ENCODE peak calls at places on chromosomes 16 and 17, in ten cellular contexts. One of them, this sample, is unnamed.

GRCh38 chr17:38456031-38456815 is 28.0 kb downstream of the ARHGAP23 start:
- DNase-seq in heart right ventricle: no peak
- DNase-seq in fibroblast of villous mesenchyme: no peak
- DNase-seq in coronary artery: no peak
- DNase-seq in neural progenitor cell: peak; percentile 31
- DNase-seq in AG09319: no peak
- DNase-seq in cardiac fibroblast: no peak
- DNase-seq in fibroblast of mammary gland: no peak
- DNase-seq in A673: no peak
- DNase-seq in endothelial cell: no peak
- DNase-seq in this sample: no peak

GRCh38 chr17:1179112-1179634 is 608 bp downstream of the ABR start:
- DNase-seq in AG09319: no peak
- DNase-seq in fibroblast of mammary gland: no peak
- DNase-seq in cardiac fibroblast: no peak
- DNase-seq in fibroblast of villous mesenchyme: no peak
- DNase-seq in neural progenitor cell: peak; percentile 44
- DNase-seq in endothelial cell: no peak
- DNase-seq in A673: no peak
- DNase-seq in heart right ventricle: no peak
- DNase-seq in coronary artery: no peak
- DNase-seq in this sample: no peak

GRCh38 chr16:88705076-88705684 is 1.0 kb downstream of the RNF166 start:
- DNase-seq in AG09319: no peak
- DNase-seq in cardiac fibroblast: peak; percentile 31
- DNase-seq in coronary artery: no peak
- DNase-seq in heart right ventricle: no peak
- DNase-seq in endothelial cell: no peak
- DNase-seq in A673: peak; percentile 41
- DNase-seq in neural progenitor cell: no peak
- DNase-seq in fibroblast of mammary gland: peak; percentile 21
- DNase-seq in fibroblast of villous mesenchyme: peak; percentile 30
- DNase-seq in this sample: no peak

GRCh38 chr16:9334091-9334490 is 242.6 kb downstream of the HAPSTR1 start:
- DNase-seq in endothelial cell: no peak
- DNase-seq in cardiac fibroblast: no peak
- DNase-seq in neural progenitor cell: no peak
- DNase-seq in AG09319: no peak
- DNase-seq in coronary artery: no peak
- DNase-seq in fibroblast of mammary gland: no peak
- DNase-seq in A673: no peak
- DNase-seq in fibroblast of villous mesenchyme: no peak
- DNase-seq in heart right ventricle: no peak
- DNase-seq in this sample: no peak

GRCh38 chr17:27502526-27503324 is 46.5 kb downstream of the KSR1 start:
- DNase-seq in A673: no peak
- DNase-seq in coronary artery: no peak
- DNase-seq in AG09319: peak; percentile 91
- DNase-seq in cardiac fibroblast: peak; percentile 87
- DNase-seq in fibroblast of villous mesenchyme: peak; percentile 91
- DNase-seq in endothelial cell: no peak
- DNase-seq in fibroblast of mammary gland: peak; percentile 33
- DNase-seq in heart right ventricle: no peak
- DNase-seq in neural progenitor cell: no peak
- DNase-seq in this sample: peak; percentile 58

GRCh38 chr17:82029391-82029790 is 2.1 kb upstream of the RAC3 start:
- DNase-seq in neural progenitor cell: no peak
- DNase-seq in cardiac fibroblast: no peak
- DNase-seq in fibroblast of mammary gland: no peak
- DNase-seq in heart right ventricle: peak; percentile 68
- DNase-seq in fibroblast of villous mesenchyme: no peak
- DNase-seq in A673: no peak
- DNase-seq in AG09319: no peak
- DNase-seq in coronary artery: no peak
- DNase-seq in endothelial cell: no peak
- DNase-seq in this sample: no peak

GRCh38 chr17:27666831-27667560 is 36.0 kb downstream of the LGALS9 start:
- DNase-seq in heart right ventricle: no peak
- DNase-seq in coronary artery: peak; percentile 47
- DNase-seq in A673: no peak
- DNase-seq in cardiac fibroblast: no peak
- DNase-seq in fibroblast of villous mesenchyme: no peak
- DNase-seq in AG09319: no peak
- DNase-seq in fibroblast of mammary gland: no peak
- DNase-seq in endothelial cell: no peak
- DNase-seq in neural progenitor cell: no peak
- DNase-seq in this sample: no peak

GRCh38 chr17:77076046-77076882 is 64.5 kb upstream of the SEC14L1 start:
- DNase-seq in A673: peak; percentile 70
- DNase-seq in cardiac fibroblast: no peak
- DNase-seq in neural progenitor cell: no peak
- DNase-seq in fibroblast of mammary gland: no peak
- DNase-seq in endothelial cell: no peak
- DNase-seq in AG09319: no peak
- DNase-seq in fibroblast of villous mesenchyme: peak; percentile 38
- DNase-seq in coronary artery: no peak
- DNase-seq in heart right ventricle: no peak
- DNase-seq in this sample: no peak

GRCh38 chr17:55601874-55602364 is 90.7 kb upstream of the SMIM36 start:
- DNase-seq in cardiac fibroblast: peak; percentile 77
- DNase-seq in heart right ventricle: no peak
- DNase-seq in coronary artery: no peak
- DNase-seq in endothelial cell: peak; percentile 33
- DNase-seq in A673: peak; percentile 68
- DNase-seq in fibroblast of villous mesenchyme: peak; percentile 66
- DNase-seq in AG09319: no peak
- DNase-seq in fibroblast of mammary gland: peak; percentile 70
- DNase-seq in neural progenitor cell: peak; percentile 81
- DNase-seq in this sample: peak; percentile 50

GRCh38 chr16:12907670-12908233 is 6.4 kb downstream of the SHISA9 start:
- DNase-seq in fibroblast of mammary gland: no peak
- DNase-seq in AG09319: no peak
- DNase-seq in cardiac fibroblast: no peak
- DNase-seq in fibroblast of villous mesenchyme: no peak
- DNase-seq in coronary artery: no peak
- DNase-seq in endothelial cell: no peak
- DNase-seq in neural progenitor cell: peak; percentile 58
- DNase-seq in heart right ventricle: no peak
- DNase-seq in A673: no peak
- DNase-seq in this sample: peak; percentile 15

GRCh38 chr16:47386201-47386718 is 74.6 kb downstream of the ITFG1 start:
- DNase-seq in cardiac fibroblast: no peak
- DNase-seq in endothelial cell: no peak
- DNase-seq in coronary artery: no peak
- DNase-seq in AG09319: no peak
- DNase-seq in fibroblast of villous mesenchyme: no peak
- DNase-seq in A673: no peak
- DNase-seq in neural progenitor cell: no peak
- DNase-seq in fibroblast of mammary gland: no peak
- DNase-seq in heart right ventricle: no peak
- DNase-seq in this sample: no peak

GRCh38 chr17:28763804-28764266 is 20.0 kb downstream of the TRAF4 start:
- DNase-seq in coronary artery: no peak
- DNase-seq in A673: peak; percentile 89
- DNase-seq in endothelial cell: peak; percentile 70
- DNase-seq in fibroblast of villous mesenchyme: peak; percentile 83
- DNase-seq in neural progenitor cell: peak; percentile 76
- DNase-seq in fibroblast of mammary gland: peak; percentile 83
- DNase-seq in AG09319: no peak
- DNase-seq in heart right ventricle: no peak
- DNase-seq in cardiac fibroblast: peak; percentile 86
- DNase-seq in this sample: peak; percentile 72

GRCh38 chr17:20184977-20185619 is 175.9 kb downstream of the SPECC1 start:
- DNase-seq in coronary artery: no peak
- DNase-seq in heart right ventricle: no peak
- DNase-seq in AG09319: no peak
- DNase-seq in neural progenitor cell: no peak
- DNase-seq in fibroblast of villous mesenchyme: no peak
- DNase-seq in cardiac fibroblast: no peak
- DNase-seq in A673: no peak
- DNase-seq in endothelial cell: no peak
- DNase-seq in fibroblast of mammary gland: no peak
- DNase-seq in this sample: no peak

GRCh38 chr17:29760771-29761682 is 138.3 kb upstream of the CORO6 start:
- DNase-seq in neural progenitor cell: peak; percentile 85
- DNase-seq in coronary artery: peak; percentile 90
- DNase-seq in A673: peak; percentile 95
- DNase-seq in AG09319: peak; percentile 67
- DNase-seq in cardiac fibroblast: peak; percentile 92
- DNase-seq in fibroblast of villous mesenchyme: peak; percentile 91
- DNase-seq in heart right ventricle: peak; percentile 94
- DNase-seq in endothelial cell: peak; percentile 89
- DNase-seq in fibroblast of mammary gland: peak; percentile 82
- DNase-seq in this sample: peak; percentile 81

GRCh38 chr17:31072186-31072585 is 22.6 kb upstream of the NF1 start:
- DNase-seq in A673: peak; percentile 73
- DNase-seq in fibroblast of villous mesenchyme: peak; percentile 68
- DNase-seq in AG09319: peak; percentile 63
- DNase-seq in cardiac fibroblast: peak; percentile 39
- DNase-seq in coronary artery: no peak
- DNase-seq in endothelial cell: no peak
- DNase-seq in fibroblast of mammary gland: peak; percentile 12
- DNase-seq in heart right ventricle: no peak
- DNase-seq in neural progenitor cell: peak; percentile 63
- DNase-seq in this sample: peak; percentile 78
- TF ChIP-seq CTCF in A673: no peak
- TF ChIP-seq CTCF in fibroblast of villous mesenchyme: no peak
- TF ChIP-seq CTCF in AG09319: no peak
- TF ChIP-seq CTCF in cardiac fibroblast: no peak
- TF ChIP-seq CTCF in coronary artery: no peak
- TF ChIP-seq CTCF in endothelial cell: no peak
- TF ChIP-seq CTCF in fibroblast of mammary gland: no peak
- TF ChIP-seq CTCF in heart right ventricle: no peak
- TF ChIP-seq CTCF in neural progenitor cell: no peak
- TF ChIP-seq CTCF in this sample: no peak

GRCh38 chr17:57945999-57946797 is 9.0 kb downstream of the CUEDC1 start:
- DNase-seq in coronary artery: no peak
- DNase-seq in endothelial cell: no peak
- DNase-seq in fibroblast of mammary gland: peak; percentile 62
- DNase-seq in A673: no peak
- DNase-seq in heart right ventricle: no peak
- DNase-seq in AG09319: no peak
- DNase-seq in fibroblast of villous mesenchyme: peak; percentile 70
- DNase-seq in neural progenitor cell: no peak
- DNase-seq in cardiac fibroblast: peak; percentile 22
- DNase-seq in this sample: peak; percentile 79
- TF ChIP-seq CTCF in coronary artery: no peak
- TF ChIP-seq CTCF in endothelial cell: no peak
- TF ChIP-seq CTCF in fibroblast of mammary gland: no peak
- TF ChIP-seq CTCF in A673: no peak
- TF ChIP-seq CTCF in heart right ventricle: no peak
- TF ChIP-seq CTCF in AG09319: no peak
- TF ChIP-seq CTCF in fibroblast of villous mesenchyme: no peak
- TF ChIP-seq CTCF in neural progenitor cell: no peak
- TF ChIP-seq CTCF in cardiac fibroblast: no peak
- TF ChIP-seq CTCF in this sample: no peak

GRCh38 chr16:14289692-14290340 is 218.7 kb downstream of the MRTFB start:
- DNase-seq in AG09319: no peak
- DNase-seq in neural progenitor cell: peak; percentile 68
- DNase-seq in heart right ventricle: no peak
- DNase-seq in coronary artery: no peak
- DNase-seq in fibroblast of mammary gland: peak; percentile 55
- DNase-seq in cardiac fibroblast: no peak
- DNase-seq in A673: peak; percentile 54
- DNase-seq in fibroblast of villous mesenchyme: peak; percentile 18
- DNase-seq in endothelial cell: no peak
- DNase-seq in this sample: no peak
- TF ChIP-seq CTCF in AG09319: peak; percentile 23
- TF ChIP-seq CTCF in neural progenitor cell: peak; percentile 69
- TF ChIP-seq CTCF in heart right ventricle: peak; percentile 14
- TF ChIP-seq CTCF in coronary artery: no peak
- TF ChIP-seq CTCF in fibroblast of mammary gland: peak; percentile 79
- TF ChIP-seq CTCF in cardiac fibroblast: peak; percentile 60
- TF ChIP-seq CTCF in A673: peak; percentile 60
- TF ChIP-seq CTCF in fibroblast of villous mesenchyme: peak; percentile 46
- TF ChIP-seq CTCF in endothelial cell: peak; percentile 66
- TF ChIP-seq CTCF in this sample: peak; percentile 77

GRCh38 chr17:60134396-60135159 is 15.2 kb upstream of the CA4 start:
- DNase-seq in coronary artery: no peak
- DNase-seq in neural progenitor cell: no peak
- DNase-seq in fibroblast of mammary gland: peak; percentile 56
- DNase-seq in A673: no peak
- DNase-seq in fibroblast of villous mesenchyme: peak; percentile 76
- DNase-seq in cardiac fibroblast: peak; percentile 61
- DNase-seq in AG09319: no peak
- DNase-seq in endothelial cell: peak; percentile 1
- DNase-seq in heart right ventricle: no peak
- DNase-seq in this sample: peak; percentile 45

GRCh38 chr17:60138769-60139437 is 10.9 kb upstream of the CA4 start:
- DNase-seq in heart right ventricle: no peak
- DNase-seq in fibroblast of mammary gland: no peak
- DNase-seq in fibroblast of villous mesenchyme: no peak
- DNase-seq in endothelial cell: no peak
- DNase-seq in coronary artery: no peak
- DNase-seq in A673: no peak
- DNase-seq in AG09319: no peak
- DNase-seq in neural progenitor cell: no peak
- DNase-seq in cardiac fibroblast: no peak
- DNase-seq in this sample: no peak

GRCh38 chr17:60137731-60138130 is 12.0 kb upstream of the CA4 start:
- DNase-seq in coronary artery: no peak
- DNase-seq in A673: no peak
- DNase-seq in endothelial cell: no peak
- DNase-seq in neural progenitor cell: no peak
- DNase-seq in fibroblast of mammary gland: no peak
- DNase-seq in AG09319: no peak
- DNase-seq in cardiac fibroblast: no peak
- DNase-seq in fibroblast of villous mesenchyme: no peak
- DNase-seq in heart right ventricle: no peak
- DNase-seq in this sample: no peak

GRCh38 chr17:60135951-60136666 is 13.7 kb upstream of the CA4 start:
- DNase-seq in heart right ventricle: no peak
- DNase-seq in AG09319: no peak
- DNase-seq in fibroblast of mammary gland: no peak
- DNase-seq in cardiac fibroblast: no peak
- DNase-seq in fibroblast of villous mesenchyme: no peak
- DNase-seq in endothelial cell: peak; percentile 1
- DNase-seq in A673: no peak
- DNase-seq in neural progenitor cell: no peak
- DNase-seq in coronary artery: no peak
- DNase-seq in this sample: no peak

DNA sequence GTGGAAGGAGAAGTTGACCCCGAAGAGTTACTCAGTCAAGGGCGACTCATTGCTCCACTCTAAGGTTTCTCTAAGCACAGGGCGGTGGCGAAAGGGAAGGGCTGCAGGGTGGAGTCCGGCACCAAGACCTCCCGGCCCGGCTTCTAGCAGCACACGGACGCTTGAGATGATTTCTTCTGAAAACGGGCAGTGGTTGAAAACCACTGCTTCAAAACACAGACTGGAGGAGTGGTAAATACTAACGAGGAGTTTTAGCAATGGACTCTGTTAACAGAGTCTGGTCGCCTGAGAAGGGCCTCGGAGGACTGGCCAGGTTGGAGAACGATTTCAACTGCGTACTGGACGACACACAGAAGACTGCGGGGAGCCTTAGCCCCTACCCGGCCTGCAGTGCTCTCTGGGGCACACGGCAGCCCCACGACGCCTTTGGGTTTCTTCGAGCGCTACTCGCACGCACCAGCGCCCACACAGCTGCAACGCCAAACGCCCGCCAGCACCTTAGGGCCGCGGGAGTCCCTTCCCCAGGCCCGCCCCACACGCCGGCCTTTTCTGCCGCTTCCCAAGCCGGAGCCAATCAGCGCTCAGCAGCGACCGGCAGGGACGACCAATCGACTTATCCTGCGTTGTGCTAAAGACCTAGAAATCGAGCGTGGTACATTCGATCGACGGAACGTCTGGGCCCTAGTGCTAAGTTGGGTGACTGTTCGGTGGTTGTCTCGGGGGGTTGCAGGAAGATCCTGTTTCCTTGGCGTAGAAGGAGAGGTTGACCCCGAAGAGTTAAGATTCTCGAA is 14.4 kb upstream of the CA4 start:
- DNase-seq in A673: peak; percentile 93
- DNase-seq in heart right ventricle: peak; percentile 88
- DNase-seq in AG09319: peak; percentile 57
- DNase-seq in fibroblast of mammary gland: peak; percentile 88
- DNase-seq in coronary artery: peak; percentile 91
- DNase-seq in neural progenitor cell: peak; percentile 95
- DNase-seq in cardiac fibroblast: peak; percentile 91
- DNase-seq in fibroblast of villous mesenchyme: peak; percentile 93
- DNase-seq in endothelial cell: peak; percentile 72
- DNase-seq in this sample: peak; percentile 87
- TF ChIP-seq CTCF in A673: no peak
- TF ChIP-seq CTCF in heart right ventricle: no peak
- TF ChIP-seq CTCF in AG09319: no peak
- TF ChIP-seq CTCF in fibroblast of mammary gland: no peak
- TF ChIP-seq CTCF in coronary artery: no peak
- TF ChIP-seq CTCF in neural progenitor cell: no peak
- TF ChIP-seq CTCF in cardiac fibroblast: no peak
- TF ChIP-seq CTCF in fibroblast of villous mesenchyme: no peak
- TF ChIP-seq CTCF in endothelial cell: no peak
- TF ChIP-seq CTCF in this sample: no peak

This sample was measured in HFFc6.